ENCODE peak calls at places on chromosomes 13 and 19, in six cellular contexts. W, Q, R, D, Z and G are unnamed samples. For H3K36me3 and H3K4me1, the result is how much of the 10 kb centered on the place peaks cover.

GRCh38 chr19:45100202-45100600 is 7.2 kb downstream of the PPP1R37 start:
- DNase-seq in W (no peak), R (no peak), Q (no peak), D (no peak), Z (no peak), G (no peak)

GRCh38 chr19:2374808-2375207 is 14.7 kb downstream of the TMPRSS9 start:
- DNase-seq in Z (no peak), Q (no peak), R (no peak), D (no peak), W (no peak), G (no peak)

GRCh38 chr19:34888091-34888490 is 38.6 kb upstream of the ZNF30 start:
- DNase-seq in R (no peak), W (no peak), D (no peak), Q (no peak), Z (no peak), G (no peak)

GRCh38 chr19:8702350-8702749 is 3.8 kb upstream of the ACTL9 start:
- DNase-seq in W (no peak), R (no peak), Q (no peak), D (no peak), Z (no peak), G (no peak)

GRCh38 chr13:38998739-38999138 is 8.1 kb upstream of the STOML3 start:
- DNase-seq in W (no peak), R (no peak), D (no peak), Q (no peak), Z (no peak), G (no peak)

GRCh38 chr19:21593934-21594844 is 88.8 kb downstream of the ZNF429 start:
- DNase-seq in R (no peak), D (no peak), W (peak), Z (no peak), Q (no peak), G (no peak)

GRCh38 chr19:6071103-6071485 is 39.2 kb downstream of the RFX2 start:
- DNase-seq in R (peak), W (no peak), D (peak), Z (no peak), Q (no peak), G (no peak)

GRCh38 chr13:102779426-102780159 is 6.0 kb upstream of the TEX30 start:
- DNase-seq in Z (no peak), W (no peak), Q (no peak), R (no peak), D (no peak), G (no peak)

GRCh38 chr13:96284971-96285370 is 195.1 kb downstream of the HS6ST3 start:
- DNase-seq in Z (no peak), Q (no peak), R (no peak), D (no peak), W (no peak), G (no peak)

GRCh38 chr19:40165362-40165937 is 25.8 kb upstream of the MAP3K10 start:
- DNase-seq in R (no peak), D (peak), W (peak), Q (peak), Z (no peak), G (peak)

GRCh38 chr13:31053896-31054295 is 107.8 kb downstream of the HSPH1 start:
- DNase-seq in W (no peak), Q (no peak), Z (no peak), R (no peak), D (no peak), G (no peak)

GRCh38 chr13:105921711-105922110 is 613.8 kb downstream of the EFNB2 start:
- DNase-seq in W (no peak), R (no peak), D (no peak), Z (no peak), Q (peak), G (no peak)

GRCh38 chr13:73754727-73755292 is 379.4 kb downstream of the KLF12 start:
- DNase-seq in D (peak), Z (peak), R (peak), Q (no peak), W (no peak), G (no peak)

GRCh38 chr13:36207672-36208071 is 6.7 kb downstream of the SOHLH2 start:
- DNase-seq in D (no peak), R (no peak), W (no peak), Z (no peak), Q (no peak), G (no peak)

GRCh38 chr19:35031072-35031881 is 1.0 kb downstream of the SCN1B start:
- DNase-seq in W (peak), D (peak), R (peak), Q (no peak), Z (peak), G (no peak)

GRCh38 chr19:45745606-45746005 is 12.4 kb downstream of the MEIOSIN start:
- DNase-seq in Z (no peak), R (no peak), D (no peak), Q (no peak), W (no peak), G (no peak)

GRCh38 chr13:31781064-31781463 is 41.7 kb downstream of the RXFP2 start:
- DNase-seq in W (no peak), Z (no peak), Q (no peak), D (peak), R (no peak), G (no peak)

GRCh38 chr13:30748717-30749116 is 13.4 kb downstream of the ALOX5AP start:
- DNase-seq in Q (no peak), Z (no peak), W (no peak), D (no peak), R (no peak), G (no peak)

GRCh38 chr13:33279898-33280549 is 5.5 kb downstream of the STARD13 start:
- DNase-seq in D (peak), R (peak), Q (no peak), Z (peak), W (no peak), G (no peak)

GRCh38 chr13:35479223-35479536 is 2.7 kb upstream of the MAB21L1 start:
- DNase-seq in W (no peak), D (no peak), R (no peak), Q (no peak), Z (no peak), G (no peak)

DNA sequence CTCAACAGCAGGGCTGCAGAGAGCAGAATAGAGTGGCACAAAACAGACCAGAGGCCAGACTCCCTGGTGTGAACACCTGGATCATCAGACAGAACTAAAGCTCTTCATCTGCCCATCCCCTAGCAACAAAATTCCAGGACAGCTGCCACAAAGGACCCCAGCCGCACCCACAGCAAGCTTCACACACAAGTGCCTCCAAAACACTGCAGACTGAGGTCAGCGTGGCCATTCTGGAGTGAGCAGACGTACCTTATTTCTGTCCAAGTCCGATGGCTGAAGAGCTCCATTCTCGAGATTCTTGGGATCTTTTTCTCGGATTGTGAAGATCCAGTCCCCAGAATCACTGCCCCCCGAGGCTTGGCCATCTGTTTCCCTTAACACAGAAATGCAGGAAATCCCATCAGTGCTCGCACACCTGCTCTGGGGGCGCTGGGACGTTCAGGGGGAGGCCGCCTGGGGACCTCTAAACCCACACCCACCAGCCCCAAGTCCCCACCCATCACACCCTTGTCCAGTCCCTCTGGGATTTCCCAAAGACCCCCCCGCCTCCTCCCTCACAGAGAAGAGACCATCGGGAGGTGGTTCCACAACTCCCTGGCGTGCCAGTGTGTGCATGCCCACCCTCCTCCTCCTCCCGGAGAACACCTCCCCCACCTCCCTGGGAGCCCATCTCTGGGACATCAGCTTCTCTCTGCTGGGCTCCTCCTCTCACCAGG is 115.2 kb downstream of the STK24 start:
- DNase-seq in R (no peak), Z (no peak), Q (no peak), D (no peak), W (peak), G (no peak)
- H3K36me3 ChIP-seq in R (under half), Z (under half), Q (under half), D (under half), W (half or more), G (half or more)

GRCh38 chr13:23634897-23635296 is 64.7 kb downstream of the TNFRSF19 start:
- DNase-seq in D (no peak), Z (no peak), Q (no peak), W (no peak), R (no peak), G (no peak)
- H3K4me1 ChIP-seq in D (under half), Z (under half), Q (under half), W (half or more), R (under half), G (under half)

GRCh38 chr19:41911889-41912731 is 16.1 kb downstream of the ERFL start:
- DNase-seq in W (no peak), D (no peak), Z (no peak), Q (no peak), R (no peak), G (no peak)
- H3K36me3 ChIP-seq in W (under half), D (under half), Z (under half), Q (under half), R (under half), G (under half)

GRCh38 chr19:19429361-19429760 is 23.9 kb downstream of the GATAD2A start:
- DNase-seq in D (no peak), Q (no peak), Z (peak), R (no peak), W (no peak), G (no peak)
- H3K4me1 ChIP-seq in D (under half), Q (under half), Z (under half), R (under half), W (half or more), G (half or more)

GRCh38 chr19:38838208-38838985 is 6.8 kb upstream of the ECH1 start:
- DNase-seq in Q (no peak), W (no peak), D (no peak), R (no peak), Z (peak), G (peak)

GRCh38 chr19:38841180-38841766 is 8.5 kb downstream of the HNRNPL start:
- DNase-seq in W (no peak), Z (no peak), D (no peak), R (no peak), Q (no peak), G (no peak)

GRCh38 chr19:38838986-38839761 is 7.6 kb upstream of the ECH1 start:
- DNase-seq in D (no peak), Q (no peak), W (no peak), Z (peak), R (no peak), G (no peak)

GRCh38 chr19:38840583-38840968 is 9.0 kb upstream of the ECH1 start:
- DNase-seq in Z (no peak), D (no peak), W (no peak), R (no peak), Q (no peak), G (no peak)

GRCh38 chr19:38839816-38840582 is 8.4 kb upstream of the ECH1 start:
- DNase-seq in D (peak), R (no peak), Z (peak), W (no peak), Q (no peak), G (no peak)
- H3K36me3 ChIP-seq in D (half or more), R (half or more), Z (half or more), W (half or more), Q (under half), G (half or more)

DNA sequence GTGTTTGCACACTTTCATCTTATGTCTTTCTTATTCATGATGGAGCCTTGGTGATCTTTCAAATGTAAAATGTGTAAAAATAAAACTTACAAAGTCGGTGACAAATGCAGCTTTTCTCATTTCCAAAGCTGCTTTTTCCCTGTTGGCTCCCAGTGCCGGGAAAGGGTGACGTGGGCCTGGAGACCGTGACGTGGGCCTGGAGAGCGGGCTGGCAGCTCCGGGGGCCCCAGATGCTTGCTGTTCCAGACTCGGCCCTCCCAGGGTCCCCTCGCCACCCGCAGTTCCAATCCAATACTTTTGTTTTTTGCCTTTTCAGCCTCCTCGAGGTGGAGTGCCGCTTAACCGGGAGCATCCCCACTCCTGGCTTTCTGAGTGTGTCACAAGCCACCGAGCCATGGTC is 101.5 kb downstream of the KDM4B start:
- DNase-seq in W (no peak), Q (no peak), R (no peak), Z (no peak), D (no peak), G (no peak)
- H3K4me1 ChIP-seq in W (under half), Q (under half), R (under half), Z (under half), D (under half), G (under half)

DNA sequence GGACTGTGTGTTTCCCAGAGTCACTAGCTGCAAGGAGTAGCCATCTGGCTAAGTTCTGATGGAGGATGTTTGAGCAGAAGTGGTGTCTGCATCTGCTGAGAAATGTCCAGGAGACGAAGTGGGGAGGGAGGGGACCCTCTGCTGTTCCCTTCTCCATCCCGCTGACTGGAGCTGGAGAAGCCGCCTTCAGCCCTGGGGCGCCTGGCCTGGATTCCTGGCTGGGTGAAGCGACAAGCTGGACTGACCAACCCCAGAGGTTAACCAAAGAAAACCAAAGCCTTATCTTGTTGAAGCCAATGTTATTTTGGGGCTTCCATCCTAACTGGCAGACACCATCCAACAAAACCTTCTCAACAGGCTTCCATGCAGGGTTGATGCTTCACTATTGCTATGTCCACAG is 67.6 kb downstream of the SLC7A1 start:
- DNase-seq in R (no peak), Q (no peak), W (no peak), D (no peak), Z (no peak), G (no peak)
- H3K36me3 ChIP-seq in R (half or more), Q (under half), W (under half), D (under half), Z (under half), G (half or more)

DNA sequence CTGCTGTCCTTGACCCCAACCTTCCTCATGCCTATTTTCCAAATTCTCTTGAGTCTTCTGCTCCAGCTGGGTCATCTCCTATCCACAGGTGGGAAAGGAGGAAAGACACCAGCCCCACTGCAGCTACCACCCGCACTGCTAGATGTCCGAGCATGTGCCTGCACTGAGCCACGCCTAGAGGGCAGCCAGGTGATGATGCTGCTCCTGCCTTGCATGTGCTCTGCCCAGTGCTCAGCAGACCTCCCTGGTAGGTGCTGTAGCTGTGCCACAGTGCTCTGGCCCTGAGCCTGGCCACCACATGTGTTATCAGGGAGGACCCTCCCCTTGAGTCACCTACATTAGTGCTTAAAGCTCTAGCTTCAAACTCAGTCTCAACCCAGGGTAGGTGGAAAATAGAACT is 6.9 kb upstream of the CYSLTR2 start:
- DNase-seq in R (no peak), Q (no peak), W (no peak), Z (no peak), D (no peak), G (no peak)
- H3K4me1 ChIP-seq in R (under half), Q (under half), W (under half), Z (under half), D (under half), G (under half)

DNA sequence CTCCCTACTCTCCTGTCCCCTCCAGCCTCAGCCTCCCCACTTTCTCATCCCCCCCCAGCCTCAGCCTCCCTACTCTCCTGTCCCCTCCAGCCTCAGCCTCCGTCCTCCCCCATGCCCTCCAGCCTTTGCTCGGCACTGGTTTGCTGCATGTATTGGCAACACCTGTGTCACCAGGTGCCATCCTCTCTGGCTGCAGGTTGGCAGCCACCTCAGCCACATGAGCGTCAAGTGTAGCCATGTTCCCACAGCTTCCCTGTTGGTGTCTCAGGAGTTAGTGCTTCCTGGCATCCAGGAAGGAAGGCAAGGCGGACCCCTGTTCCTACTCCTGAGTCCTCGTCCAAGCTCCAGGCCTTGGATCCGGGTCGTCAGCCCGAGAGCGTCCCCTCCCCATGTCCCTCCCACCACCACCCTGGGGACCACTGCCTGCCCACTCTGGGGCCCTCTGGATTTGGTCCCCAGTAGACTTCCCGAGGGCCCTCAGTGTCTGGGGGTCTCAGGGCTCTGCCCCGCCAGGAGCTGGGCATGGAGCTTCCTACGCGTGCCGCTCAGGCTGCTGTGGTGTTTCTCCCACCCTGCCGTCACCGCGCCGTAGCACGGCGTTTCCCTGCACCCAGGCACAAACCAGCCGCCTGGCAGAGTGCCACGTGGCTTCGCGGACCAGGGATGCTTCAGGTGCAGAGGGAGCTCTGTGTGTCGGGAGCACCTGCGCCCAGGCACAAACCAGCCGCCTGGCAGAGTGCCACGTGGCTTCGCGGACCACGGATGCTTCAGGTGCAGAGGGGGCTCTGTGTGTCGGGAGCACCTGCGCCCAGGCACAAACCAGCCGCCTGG is 128.3 kb upstream of the MCF2L start:
- DNase-seq in Q (no peak), Z (no peak), R (no peak), D (no peak), W (no peak), G (peak)
- H3K36me3 ChIP-seq in Q (under half), Z (under half), R (under half), D (under half), W (half or more), G (half or more)

GRCh38 chr19:797528-798414 is 519 bp downstream of the PTBP1 start:
- DNase-seq in D (peak), Z (peak), R (peak), W (peak), Q (peak), G (peak)
- H3K4me1 ChIP-seq in D (under half), Z (under half), R (under half), W (half or more), Q (half or more), G (half or more)